ENCODE peak calls at places on chromosomes 7 and 10, in five cellular contexts. S, X, O, W and Z are unnamed samples.

GRCh38 chr7:21251166-21251806 is 176.6 kb upstream of the SP4 start:
- DNase-seq in W (no peak), S (no peak), X (peak; percentile 56), O (no peak), Z (no peak)

GRCh38 chr7:151051108-151051507 is 2.8 kb downstream of the ASIC3 start:
- DNase-seq in X (peak; percentile 59), O (no peak), S (no peak), W (no peak), Z (no peak)

GRCh38 chr7:122311719-122312118 is 7.2 kb upstream of the FEZF1 start:
- DNase-seq in X (no peak), O (no peak), S (no peak), W (no peak), Z (no peak)

GRCh38 chr10:87531908-87532622 is 27.4 kb downstream of the MINPP1 start:
- DNase-seq in S (no peak), X (no peak), O (no peak), W (no peak), Z (peak; percentile 12)

GRCh38 chr10:16049050-16049449 is 188.7 kb upstream of the MINDY3 start:
- DNase-seq in X (no peak), S (no peak), O (no peak), W (no peak), Z (no peak)

GRCh38 chr10:28411648-28412047 is 108.8 kb upstream of the MPP7 start:
- DNase-seq in W (no peak), X (peak; percentile 23), S (no peak), O (no peak), Z (no peak)

GRCh38 chr7:132422502-132423101 is 153.7 kb downstream of the PLXNA4 start:
- DNase-seq in O (no peak), X (no peak), S (no peak), W (no peak), Z (no peak)

GRCh38 chr7:129144095-129144833 is at the start of gene TSPAN33:
- DNase-seq in S (peak; percentile 57), X (peak; percentile 89), O (peak; percentile 83), W (peak; percentile 66), Z (peak; percentile 77)

GRCh38 chr10:52249850-52250395 is 64.2 kb upstream of the DKK1 start:
- DNase-seq in W (no peak), O (no peak), S (no peak), X (no peak), Z (no peak)

GRCh38 chr7:71626206-71626605 is 494.3 kb downstream of the GALNT17 start:
- DNase-seq in S (no peak), X (no peak), W (no peak), O (no peak), Z (no peak)

GRCh38 chr7:112105584-112106540 is 100.3 kb downstream of the DOCK4 start:
- DNase-seq in X (no peak), W (no peak), O (no peak), S (no peak), Z (no peak)

GRCh38 chr10:111123883-111124282 is 47.1 kb downstream of the ADRA2A start:
- DNase-seq in S (no peak), X (no peak), W (no peak), O (no peak), Z (no peak)

GRCh38 chr10:121418126-121418777 is 180.0 kb downstream of the FGFR2 start:
- DNase-seq in O (no peak), S (no peak), W (no peak), X (peak; percentile 56), Z (no peak)

GRCh38 chr10:23172846-23173548 is 19.1 kb upstream of the PTF1A start:
- DNase-seq in S (no peak), X (no peak), W (no peak), O (no peak), Z (no peak)

GRCh38 chr10:122140941-122141623 is 130.0 kb upstream of the BTBD16 start:
- DNase-seq in W (no peak), S (peak; percentile 51), X (peak; percentile 27), O (no peak), Z (no peak)

GRCh38 chr10:102157224-102157623 is 5.0 kb downstream of the NOLC1 start:
- DNase-seq in X (peak; percentile 48), O (no peak), W (peak; percentile 67), S (no peak), Z (no peak)

GRCh38 chr7:150393325-150393724 is 14.2 kb downstream of the ZNF775 start:
- DNase-seq in X (no peak), W (no peak), S (no peak), O (no peak), Z (no peak)

GRCh38 chr10:89954787-89955566 is 253.6 kb downstream of the KIF20B start:
- DNase-seq in W (no peak), X (no peak), O (no peak), S (no peak), Z (no peak)

GRCh38 chr10:102113956-102114857 is 6.0 kb downstream of the LDB1 start:
- DNase-seq in S (no peak), W (no peak), X (peak; percentile 37), O (no peak), Z (no peak)

GRCh38 chr7:142828101-142828500 is 26.8 kb upstream of the EPHB6 start:
- DNase-seq in O (no peak), X (no peak), S (no peak), W (no peak), Z (no peak)

GRCh38 chr7:95213809-95214492 is 110.4 kb downstream of the PON1 start:
- DNase-seq in S (no peak), W (no peak), O (no peak), X (no peak), Z (peak; percentile 58)

GRCh38 chr7:5625938-5626337 is 155.5 kb downstream of the RNF216 start:
- DNase-seq in S (no peak), W (no peak), X (no peak), O (no peak), Z (no peak)

GRCh38 chr10:110529596-110530011 is 31.9 kb downstream of the DUSP5 start:
- DNase-seq in S (no peak), W (no peak), O (no peak), X (no peak), Z (no peak)

GRCh38 chr10:44369851-44370250 is 15.0 kb downstream of the CXCL12 start:
- DNase-seq in W (no peak), X (no peak), S (no peak), O (no peak), Z (no peak)

GRCh38 chr10:74541375-74541774 is 285.0 kb upstream of the KAT6B start:
- DNase-seq in S (no peak), O (no peak), W (no peak), X (no peak), Z (no peak)

GRCh38 chr7:70681111-70681846 is 450.7 kb upstream of the GALNT17 start:
- DNase-seq in S (no peak), O (no peak), W (no peak), X (no peak), Z (no peak)

GRCh38 chr10:80539421-80539999 is 1.8 kb downstream of the SH2D4B start:
- DNase-seq in O (no peak), S (no peak), W (peak; percentile 56), X (no peak), Z (no peak)

GRCh38 chr7:112056409-112056808 is 149.8 kb downstream of the DOCK4 start:
- DNase-seq in O (no peak), S (no peak), X (peak; percentile 12), W (no peak), Z (no peak)

GRCh38 chr10:133230023-133230319 is at the start of gene UTF1:
- DNase-seq in W (no peak), X (no peak), S (no peak), O (no peak), Z (no peak)

GRCh38 chr7:44987996-44988395 is 9.2 kb upstream of the MYO1G start:
- DNase-seq in X (no peak), W (no peak), O (no peak), S (no peak), Z (no peak)

GRCh38 chr10:120841522-120842189 is 9.5 kb upstream of the WDR11 start:
- DNase-seq in S (no peak), X (no peak), W (no peak), O (no peak), Z (no peak)

GRCh38 chr7:77409739-77410545 is 6.2 kb downstream of the GSAP start:
- DNase-seq in O (no peak), X (no peak), S (no peak), W (no peak), Z (no peak)

GRCh38 chr7:82054544-82054943 is 284.7 kb upstream of the HGF start:
- DNase-seq in S (no peak), O (no peak), X (no peak), W (no peak), Z (no peak)

GRCh38 chr10:49579621-49580020 is 30.5 kb upstream of the SLC18A3 start:
- DNase-seq in S (no peak), O (no peak), W (no peak), X (no peak), Z (no peak)

GRCh38 chr7:42831051-42831952 is 80.6 kb downstream of the C7orf25 start:
- DNase-seq in O (peak; percentile 42), S (peak; percentile 37), W (no peak), X (peak; percentile 34), Z (peak; percentile 63)

GRCh38 chr7:93036807-93037206 is 81.0 kb downstream of the SAMD9 start:
- DNase-seq in S (no peak), X (no peak), O (no peak), W (no peak), Z (peak; percentile 11)

GRCh38 chr10:86047588-86047987 is 319.0 kb downstream of the GRID1 start:
- DNase-seq in X (no peak), S (no peak), W (no peak), O (no peak), Z (no peak)

GRCh38 chr10:61923210-61924024 is 21.9 kb downstream of the ARID5B start:
- DNase-seq in O (no peak), W (no peak), X (no peak), S (no peak), Z (no peak)

GRCh38 chr7:38658916-38659315 is 27.7 kb upstream of the AMPH start:
- DNase-seq in S (no peak), W (no peak), O (no peak), X (no peak), Z (no peak)

GRCh38 chr10:113753020-113753692 is 1.7 kb downstream of the PLEKHS1 start:
- DNase-seq in O (no peak), W (peak; percentile 64), S (no peak), X (no peak), Z (no peak)